ENCODE peak calls at places on chromosomes 2 and 18, in four cellular contexts. One of them, this sample, is unnamed.

GRCh38 chr2:102478686-102479470 is 5.9 kb downstream of the SLC9A4 start:
- DNase-seq in WTC11: peak
- DNase-seq in K562: no peak
- DNase-seq in HepG2: no peak
- DNase-seq in this sample: no peak

GRCh38 chr2:1721706-1722483 is 22.4 kb downstream of the PXDN start:
- DNase-seq in WTC11: no peak
- DNase-seq in K562: no peak
- DNase-seq in HepG2: no peak
- DNase-seq in this sample: no peak

GRCh38 chr2:54904836-54905235 is 145.4 kb downstream of the RTN4 start:
- DNase-seq in WTC11: no peak
- DNase-seq in K562: no peak
- DNase-seq in HepG2: peak
- DNase-seq in this sample: no peak

GRCh38 chr2:99819766-99820165 is 322.6 kb downstream of the AFF3 start:
- DNase-seq in WTC11: peak
- DNase-seq in K562: no peak
- DNase-seq in HepG2: no peak
- DNase-seq in this sample: peak

GRCh38 chr2:201358684-201359083 is 1.5 kb upstream of the FLACC1 start:
- DNase-seq in WTC11: no peak
- DNase-seq in K562: no peak
- DNase-seq in HepG2: no peak
- DNase-seq in this sample: no peak

GRCh38 chr2:54867457-54867856 is 144.0 kb downstream of the EML6 start:
- DNase-seq in WTC11: no peak
- DNase-seq in K562: no peak
- DNase-seq in HepG2: no peak
- DNase-seq in this sample: no peak

GRCh38 chr2:238439912-238440311 is 13.2 kb downstream of the ASB1 start:
- DNase-seq in WTC11: no peak
- DNase-seq in K562: no peak
- DNase-seq in HepG2: no peak
- DNase-seq in this sample: no peak

GRCh38 chr2:51103205-51103604 is 71.3 kb upstream of the NRXN1 start:
- DNase-seq in WTC11: peak
- DNase-seq in K562: no peak
- DNase-seq in HepG2: peak
- DNase-seq in this sample: no peak

GRCh38 chr2:215948051-215948450 is 65.3 kb downstream of the MREG start:
- DNase-seq in WTC11: no peak
- DNase-seq in K562: no peak
- DNase-seq in HepG2: no peak
- DNase-seq in this sample: no peak

GRCh38 chr2:64142817-64143153 is 1.4 kb downstream of the PELI1 start:
- DNase-seq in WTC11: no peak
- DNase-seq in K562: no peak
- DNase-seq in HepG2: no peak
- DNase-seq in this sample: no peak

GRCh38 chr2:64144057-64145013 is at the start of gene PELI1:
- DNase-seq in WTC11: peak
- DNase-seq in K562: peak
- DNase-seq in HepG2: peak
- DNase-seq in this sample: peak

GRCh38 chr2:64141711-64142405 is 2.4 kb downstream of the PELI1 start:
- DNase-seq in WTC11: no peak
- DNase-seq in K562: no peak
- DNase-seq in HepG2: no peak
- DNase-seq in this sample: no peak

GRCh38 chr2:64145119-64145518 is 899 bp upstream of the PELI1 start:
- DNase-seq in WTC11: no peak
- DNase-seq in K562: no peak
- DNase-seq in HepG2: no peak
- DNase-seq in this sample: no peak

DNA sequence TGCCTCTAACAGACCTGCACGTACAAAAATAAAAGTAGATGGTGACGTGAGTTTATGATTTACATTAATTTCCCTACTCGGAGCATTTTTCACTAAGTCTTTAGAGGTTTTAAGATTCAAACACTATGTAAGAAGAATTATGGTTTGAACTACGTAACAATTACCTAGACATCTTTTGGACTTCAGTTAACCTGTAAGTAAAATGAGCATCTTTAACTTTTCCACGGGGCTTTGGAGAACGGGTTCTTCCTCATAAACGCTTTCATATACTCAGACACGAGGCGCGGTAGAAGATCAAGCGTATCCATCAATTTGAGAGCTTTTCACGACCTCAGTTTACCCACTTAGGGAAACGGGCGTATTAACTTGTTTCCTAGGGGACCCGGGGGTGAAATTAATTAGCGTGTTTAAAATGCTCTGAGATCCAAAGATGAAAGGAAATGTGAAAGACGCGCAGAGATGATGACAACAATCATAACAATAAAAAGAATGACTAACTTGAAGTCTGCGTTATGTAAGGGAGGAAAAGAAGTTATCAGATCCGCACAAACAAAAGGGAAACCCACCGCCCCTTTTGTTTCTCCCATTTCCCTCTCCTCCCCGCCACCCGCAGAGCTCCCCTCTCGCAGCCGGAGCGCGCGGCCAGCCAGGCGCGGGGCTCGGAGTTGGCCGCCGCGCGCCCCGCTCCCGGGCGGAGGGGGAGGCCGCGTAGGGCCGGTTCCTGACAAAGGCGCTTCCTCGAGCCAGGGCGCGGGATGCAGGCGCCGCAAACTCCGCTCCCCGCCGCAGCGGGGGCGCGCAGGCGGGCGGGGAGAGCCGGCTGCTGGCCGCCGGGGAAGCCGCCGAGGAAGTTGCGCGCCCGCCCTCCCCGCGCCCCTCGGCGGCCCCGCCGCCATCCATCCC is 815 bp downstream of the PELI1 start:
- DNase-seq in WTC11: peak
- DNase-seq in K562: peak
- DNase-seq in HepG2: peak
- DNase-seq in this sample: peak
- TF ChIP-seq ELF4 in WTC11: no peak
- TF ChIP-seq ELF4 in K562: no peak
- TF ChIP-seq ELF4 in HepG2: no peak
- TF ChIP-seq ELF4 in this sample: no peak

DNA sequence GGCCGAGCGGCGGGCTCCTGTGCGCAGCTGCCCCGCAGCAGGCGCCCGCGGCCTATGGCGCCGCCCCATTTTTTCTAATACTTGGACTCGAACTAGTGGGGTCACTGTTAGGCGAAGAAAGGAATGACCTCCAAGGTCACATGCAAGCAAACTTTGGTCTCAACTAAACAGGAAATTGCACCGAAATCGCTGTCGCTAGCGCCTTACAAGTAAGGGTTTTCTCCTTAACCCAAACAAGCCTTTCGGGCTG is 337 bp downstream of the ACAA2 start:
- DNase-seq in WTC11: peak
- DNase-seq in K562: peak
- DNase-seq in HepG2: peak
- DNase-seq in this sample: no peak
- TF ChIP-seq ELF4 in WTC11: no peak
- TF ChIP-seq ELF4 in K562: no peak
- TF ChIP-seq ELF4 in HepG2: no peak
- TF ChIP-seq ELF4 in this sample: no peak

GRCh38 chr2:224220581-224221255 is 181.2 kb downstream of the FAM124B start:
- DNase-seq in WTC11: no peak
- DNase-seq in K562: no peak
- DNase-seq in HepG2: no peak
- DNase-seq in this sample: no peak
- TF ChIP-seq ELF4 in WTC11: no peak
- TF ChIP-seq ELF4 in K562: no peak
- TF ChIP-seq ELF4 in HepG2: no peak
- TF ChIP-seq ELF4 in this sample: no peak

GRCh38 chr2:86064006-86064405 is 41.7 kb downstream of the POLR1A start:
- DNase-seq in WTC11: no peak
- DNase-seq in K562: no peak
- DNase-seq in HepG2: no peak
- DNase-seq in this sample: no peak
- TF ChIP-seq ELF4 in WTC11: no peak
- TF ChIP-seq ELF4 in K562: no peak
- TF ChIP-seq ELF4 in HepG2: no peak
- TF ChIP-seq ELF4 in this sample: no peak

DNA sequence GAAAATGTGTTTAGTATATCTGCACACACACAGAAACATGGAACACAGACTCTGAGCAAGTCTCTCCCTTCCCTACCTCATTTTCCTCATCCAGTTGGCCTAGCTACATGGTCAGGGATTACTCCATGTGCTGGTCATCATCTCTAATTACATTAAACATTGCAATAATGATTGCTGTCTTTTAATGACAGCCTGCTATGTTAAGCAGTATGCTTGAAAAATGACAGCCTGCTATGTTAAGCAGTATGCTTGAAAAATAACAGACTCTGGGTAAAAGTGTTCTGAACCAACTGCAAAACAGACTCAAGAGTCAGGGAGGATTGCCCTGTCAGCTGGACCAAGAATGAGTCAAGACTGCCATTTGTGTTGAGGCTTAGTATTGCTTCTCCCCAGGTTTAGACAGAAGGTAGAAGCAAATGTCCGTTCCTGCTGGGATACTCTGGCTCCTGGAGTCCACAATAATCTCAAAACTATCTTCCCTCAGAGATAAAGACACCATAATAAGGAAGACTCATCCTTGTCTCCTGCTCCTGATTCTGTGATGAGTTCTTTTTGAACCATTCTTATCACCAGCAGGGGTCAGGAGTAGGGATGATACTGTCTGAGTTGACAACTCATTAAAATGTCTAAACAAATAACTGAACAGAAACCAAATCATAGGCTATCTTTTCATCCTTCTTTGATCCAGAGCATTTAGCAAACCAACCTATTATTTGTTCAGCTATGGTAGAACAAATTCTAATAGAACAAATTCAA is 57.7 kb downstream of the CCDC93 start:
- DNase-seq in WTC11: no peak
- DNase-seq in K562: no peak
- DNase-seq in HepG2: no peak
- DNase-seq in this sample: no peak
- TF ChIP-seq ELF4 in WTC11: no peak
- TF ChIP-seq ELF4 in K562: no peak
- TF ChIP-seq ELF4 in HepG2: no peak
- TF ChIP-seq ELF4 in this sample: no peak

GRCh38 chr2:18430996-18431748 is 129.3 kb downstream of the RDH14 start:
- DNase-seq in WTC11: no peak
- DNase-seq in K562: no peak
- DNase-seq in HepG2: no peak
- DNase-seq in this sample: no peak
- TF ChIP-seq ELF4 in WTC11: no peak
- TF ChIP-seq ELF4 in K562: no peak
- TF ChIP-seq ELF4 in HepG2: no peak
- TF ChIP-seq ELF4 in this sample: no peak

GRCh38 chr18:45044787-45045186 is 364.1 kb downstream of the SETBP1 start:
- DNase-seq in WTC11: no peak
- DNase-seq in K562: no peak
- DNase-seq in HepG2: no peak
- DNase-seq in this sample: no peak
- TF ChIP-seq ELF4 in WTC11: no peak
- TF ChIP-seq ELF4 in K562: no peak
- TF ChIP-seq ELF4 in HepG2: no peak
- TF ChIP-seq ELF4 in this sample: no peak

DNA sequence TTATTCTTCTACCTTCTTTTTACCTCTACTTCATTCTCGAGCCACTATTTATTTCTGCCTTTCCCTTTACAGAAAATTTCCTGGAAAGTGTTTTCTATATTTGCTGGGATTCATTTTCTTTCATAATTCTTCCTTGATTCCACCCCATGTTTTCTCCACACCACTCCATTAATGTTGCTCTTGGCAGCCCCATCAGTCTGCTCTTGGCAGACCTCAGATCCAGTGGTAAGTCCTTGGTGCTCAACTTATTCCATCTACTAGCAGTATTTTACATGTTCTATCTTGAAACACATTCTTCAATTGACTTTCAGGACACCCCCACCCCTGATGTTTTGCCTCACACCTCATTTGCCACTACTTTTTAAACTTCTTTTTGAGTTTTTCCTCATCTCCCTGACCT is 65.0 kb downstream of the HNMT start:
- DNase-seq in WTC11: no peak
- DNase-seq in K562: no peak
- DNase-seq in HepG2: no peak
- DNase-seq in this sample: no peak
- TF ChIP-seq ELF4 in WTC11: no peak
- TF ChIP-seq ELF4 in K562: no peak
- TF ChIP-seq ELF4 in HepG2: no peak
- TF ChIP-seq ELF4 in this sample: no peak

This sample was measured in HEK293T.